ENCODE peak calls at places on chromosome 16, in eight cellular contexts. L, U, I, M, C, N, E and T are unnamed samples. For H3K27me3, the result is how much of the 10 kb centered on the place peaks cover.

GRCh38 chr16:70402916-70403659 is 35.8 kb downstream of the ST3GAL2 start:
- DNase-seq in I (no peak), C (no peak), L (no peak), M (no peak), N (no peak), U (no peak), E (peak), T (peak)

GRCh38 chr16:17301593-17302135 is 169.1 kb downstream of the XYLT1 start:
- DNase-seq in C (no peak), M (no peak), U (no peak), L (no peak), I (no peak), E (no peak), N (peak), T (peak)

GRCh38 chr16:46736695-46737094 is 11.4 kb downstream of the MYLK3 start:
- DNase-seq in L (no peak), E (no peak), C (no peak), M (no peak), I (no peak), U (no peak), N (no peak), T (no peak)

GRCh38 chr16:66359012-66359411 is 7.5 kb upstream of the CDH5 start:
- DNase-seq in M (no peak), N (no peak), I (no peak), U (no peak), E (no peak), L (no peak), C (no peak), T (no peak)

GRCh38 chr16:47136101-47136820 is 7.5 kb downstream of the NETO2 start:
- DNase-seq in C (no peak), M (no peak), L (no peak), U (no peak), N (no peak), E (peak), I (peak), T (no peak)

GRCh38 chr16:24499193-24499814 is 40.1 kb upstream of the RBBP6 start:
- DNase-seq in N (no peak), C (peak), I (peak), E (peak), U (no peak), M (peak), L (peak), T (peak)

GRCh38 chr16:88772871-88773811 is 11.9 kb downstream of the PIEZO1 start:
- DNase-seq in I (no peak), L (no peak), C (peak), M (no peak), U (no peak), N (no peak), E (no peak), T (no peak)

GRCh38 chr16:23615805-23616204 is 19.7 kb upstream of the NDUFAB1 start:
- DNase-seq in U (no peak), L (no peak), E (no peak), C (no peak), N (no peak), M (no peak), I (no peak), T (no peak)

GRCh38 chr16:48082516-48082915 is 73.3 kb downstream of the ABCC12 start:
- DNase-seq in N (no peak), L (no peak), U (no peak), M (no peak), I (no peak), C (no peak), E (no peak), T (no peak)

GRCh38 chr16:88017551-88018101 is 66.4 kb downstream of the BANP start:
- DNase-seq in N (no peak), L (no peak), E (no peak), I (no peak), M (no peak), C (no peak), U (no peak), T (no peak)

GRCh38 chr16:17233301-17234002 is 237.3 kb downstream of the XYLT1 start:
- DNase-seq in C (no peak), I (no peak), M (no peak), E (no peak), N (no peak), L (no peak), U (no peak), T (no peak)

GRCh38 chr16:27429330-27429871 is 27.4 kb downstream of the IL21R start:
- DNase-seq in I (no peak), U (no peak), L (no peak), C (no peak), M (no peak), E (no peak), N (no peak), T (no peak)

GRCh38 chr16:13995194-13995593 is 75.2 kb downstream of the ERCC4 start:
- DNase-seq in M (no peak), C (no peak), E (peak), L (no peak), U (no peak), N (no peak), I (no peak), T (no peak)

GRCh38 chr16:66275795-66276428 is 90.6 kb upstream of the CDH5 start:
- DNase-seq in C (no peak), E (peak), I (peak), N (no peak), L (peak), M (peak), U (peak), T (peak)

GRCh38 chr16:46972429-46972970 is 974 bp downstream of the DNAJA2 start:
- DNase-seq in U (no peak), C (peak), I (no peak), E (peak), N (no peak), M (peak), L (peak), T (peak)

GRCh38 chr16:66487580-66488235 is 60.6 kb downstream of the BEAN1 start:
- DNase-seq in M (no peak), L (no peak), E (no peak), I (no peak), C (no peak), N (no peak), U (no peak), T (no peak)

GRCh38 chr16:88705076-88705684 is 1.0 kb downstream of the RNF166 start:
- DNase-seq in N (no peak), C (no peak), M (no peak), E (no peak), I (no peak), L (no peak), U (no peak), T (no peak)

GRCh38 chr16:74680681-74681080 is 14.0 kb upstream of the RFWD3 start:
- DNase-seq in N (no peak), C (no peak), I (no peak), M (no peak), E (no peak), U (no peak), L (no peak), T (no peak)
- H3K27me3 ChIP-seq in N (under half), C (under half), I (under half), M (under half), E (under half), U (under half), L (under half), T (under half)

GRCh38 chr16:35171106-35171505 is 1711.7 kb downstream of the TP53TG3F start:
- DNase-seq in I (no peak), C (no peak), N (no peak), U (no peak), M (no peak), E (no peak), L (no peak), T (no peak)

GRCh38 chr16:35170610-35171009 is 1711.2 kb downstream of the TP53TG3F start:
- DNase-seq in I (no peak), U (no peak), L (no peak), M (no peak), E (no peak), C (no peak), N (no peak), T (no peak)

GRCh38 chr16:35176449-35176848 is 1717.0 kb downstream of the TP53TG3F start:
- DNase-seq in U (no peak), I (no peak), M (no peak), C (no peak), N (no peak), E (no peak), L (no peak), T (no peak)

GRCh38 chr16:35173295-35173694 is 1713.9 kb downstream of the TP53TG3F start:
- DNase-seq in U (no peak), I (no peak), M (no peak), C (no peak), L (no peak), N (no peak), E (no peak), T (no peak)

DNA sequence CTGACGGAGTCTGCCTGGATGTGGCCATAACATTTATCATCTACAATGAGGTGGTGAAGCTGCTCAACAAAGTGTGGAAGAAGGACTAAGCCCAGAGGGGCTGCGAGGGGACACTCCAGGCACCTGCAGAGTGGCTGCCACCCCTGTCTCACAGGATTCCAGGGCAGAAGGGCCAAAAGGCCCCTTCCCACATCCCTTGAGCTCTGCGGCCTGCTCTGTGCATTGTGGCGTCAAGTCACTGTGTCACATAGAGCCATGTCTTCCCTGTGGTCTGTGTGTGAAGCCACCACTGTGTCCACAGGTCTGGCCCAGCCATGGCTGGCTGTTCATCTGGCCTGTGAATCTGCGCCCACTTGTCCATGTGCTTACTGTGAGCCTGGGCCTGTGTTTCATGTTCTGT is 1714.6 kb downstream of the TP53TG3F start:
- DNase-seq in E (no peak), M (no peak), N (no peak), U (no peak), C (no peak), L (no peak), I (no peak), T (no peak)
- TF ChIP-seq REST in E (no peak), M (no peak), N (no peak), U (no peak), C (no peak), L (no peak), I (no peak), T (no peak)

DNA sequence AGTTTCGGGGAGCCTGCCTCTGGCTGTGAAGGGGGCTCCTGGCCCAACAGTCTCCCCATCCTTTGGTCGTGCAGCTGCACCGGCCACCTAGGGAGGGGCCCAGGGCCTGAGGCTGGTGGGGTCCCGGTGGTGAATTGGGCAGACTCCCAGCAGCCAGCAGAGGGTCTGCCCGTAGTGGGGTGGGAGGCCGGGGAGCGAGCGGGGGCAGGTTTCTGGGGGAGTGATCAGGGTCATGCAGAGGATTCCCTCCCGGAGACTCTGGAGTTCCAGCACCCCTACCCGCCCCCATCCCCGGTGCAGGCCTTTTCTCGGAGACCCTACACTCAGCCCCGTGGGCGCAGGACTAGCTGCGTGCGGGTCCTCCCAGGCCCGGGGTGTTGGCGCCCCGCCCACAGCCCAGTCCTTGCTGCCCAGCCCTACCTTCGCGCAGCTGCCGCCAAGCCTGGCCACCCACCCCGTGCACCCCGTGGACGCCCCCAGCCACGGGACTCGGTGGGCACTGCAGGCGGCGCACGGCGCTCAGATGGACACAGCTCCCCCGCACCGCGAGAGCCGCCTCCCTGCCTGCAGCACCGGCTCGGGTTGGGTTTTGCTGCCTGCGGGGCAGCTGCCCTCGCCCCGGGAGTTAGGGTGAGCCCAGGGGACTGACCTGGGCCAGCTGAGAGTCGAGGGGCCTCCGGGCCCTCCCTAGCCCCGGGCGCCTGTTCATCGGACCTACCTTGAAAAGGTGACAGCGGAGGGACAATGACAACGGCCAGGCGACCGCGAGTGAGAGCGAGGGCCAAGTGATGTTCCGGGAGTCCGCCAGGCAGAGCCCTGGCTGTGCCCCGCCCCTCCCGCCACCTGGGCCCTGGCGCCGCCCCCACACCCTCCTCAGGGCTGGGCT is at the start of gene GNG13:
- DNase-seq in M (peak), N (no peak), L (peak), E (no peak), C (peak), I (no peak), U (no peak), T (no peak)
- H3K27me3 ChIP-seq in M (under half), N (under half), L (under half), E (under half), C (under half), I (under half), U (under half), T (under half)

DNA sequence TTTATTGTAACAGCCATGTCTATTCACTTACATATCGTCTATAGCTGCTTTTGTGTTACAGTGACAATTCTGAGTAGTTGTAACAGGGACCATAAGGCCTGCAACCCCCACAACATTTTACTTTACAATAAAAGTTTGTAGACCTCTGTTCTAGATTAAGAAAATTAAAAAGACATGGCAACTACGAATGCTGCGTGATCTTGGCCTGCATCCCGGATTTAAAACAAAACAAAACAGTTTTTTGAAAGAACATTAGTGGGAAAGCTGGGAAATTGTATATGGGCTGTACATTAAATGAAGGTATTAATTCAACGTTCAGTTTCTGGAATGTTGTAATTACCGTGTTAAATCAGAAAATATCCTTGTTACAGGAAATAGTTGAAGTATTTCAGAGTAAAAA is 64.1 kb downstream of the RMI2 start:
- DNase-seq in I (no peak), M (no peak), L (no peak), U (no peak), C (no peak), E (no peak), N (no peak), T (no peak)
- TF ChIP-seq REST in I (no peak), M (no peak), L (no peak), U (no peak), C (no peak), E (no peak), N (no peak), T (no peak)

GRCh38 chr16:21199607-21200218 is 11.7 kb downstream of the ZP2 start:
- DNase-seq in E (no peak), U (no peak), I (no peak), N (no peak), M (no peak), L (no peak), C (no peak), T (no peak)
- H3K27me3 ChIP-seq in E (half or more), U (under half), I (under half), N (under half), M (under half), L (under half), C (under half), T (under half)

GRCh38 chr16:50567651-50568050 is 19.5 kb downstream of the NKD1 start:
- DNase-seq in N (no peak), E (no peak), C (no peak), U (no peak), I (no peak), L (no peak), M (no peak), T (no peak)
- TF ChIP-seq REST in N (no peak), E (no peak), C (no peak), U (no peak), I (no peak), L (no peak), M (no peak), T (no peak)

GRCh38 chr16:75617121-75617520 is 6.0 kb downstream of the ADAT1 start:
- DNase-seq in C (no peak), L (no peak), M (no peak), I (no peak), U (no peak), N (no peak), E (no peak), T (no peak)
- H3K27me3 ChIP-seq in C (under half), L (under half), M (under half), I (under half), U (under half), N (under half), E (under half), T (under half)

GRCh38 chr16:85451646-85452363 is 161.3 kb upstream of the GSE1 start:
- DNase-seq in L (no peak), N (no peak), U (no peak), M (no peak), C (no peak), E (no peak), I (no peak), T (no peak)
- TF ChIP-seq REST in L (no peak), N (no peak), U (no peak), M (no peak), C (no peak), E (no peak), I (no peak), T (no peak)

GRCh38 chr16:86380045-86380444 is 130.3 kb upstream of the FOXF1 start:
- DNase-seq in C (no peak), I (no peak), L (no peak), U (no peak), N (no peak), M (no peak), E (no peak), T (no peak)
- H3K27me3 ChIP-seq in C (half or more), I (under half), L (under half), U (under half), N (under half), M (under half), E (half or more), T (under half)